ENCODE peak calls at places on chromosomes 4 and X, in nine cellular contexts. T is MM.1S, A is fibroblast of lung, Z is colonic mucosa, W is mesendoderm, H is NT2/D1, M is OCI-LY7, G is IMR-90, N is right cardiac atrium. E is an unnamed sample.

GRCh38 chrX:109839694-109840358 is 106.8 kb upstream of the ACSL4 start:
- DNase-seq in T (no peak), H (peak; percentile 57), G (no peak), W (peak; percentile 86), A (peak; percentile 54), M (no peak), N (no peak), Z (no peak), E (peak; percentile 13)

GRCh38 chr4:149914521-149915115 is 99.0 kb upstream of the IQCM start:
- DNase-seq in W (peak; percentile 64), H (peak; percentile 36), N (no peak), M (peak; percentile 58), G (peak; percentile 68), Z (peak; percentile 76), T (peak; percentile 60), A (peak; percentile 51), E (no peak)

GRCh38 chr4:183035726-183036415 is 63.2 kb upstream of the WWC2 start:
- DNase-seq in Z (no peak), H (peak; percentile 18), T (no peak), M (no peak), A (peak; percentile 6), N (no peak), G (no peak), W (peak; percentile 45), E (no peak)

GRCh38 chrX:149504226-149504914 is 736 bp downstream of the IDS start:
- DNase-seq in Z (no peak), G (no peak), N (peak; percentile 68), A (no peak), T (peak; percentile 78), W (peak; percentile 82), H (no peak), M (peak; percentile 85), E (no peak)

GRCh38 chr4:141896687-141897086 is 260.3 kb downstream of the IL15 start:
- DNase-seq in H (no peak), G (no peak), M (no peak), T (no peak), W (no peak), N (no peak), A (no peak), Z (no peak), E (no peak)

GRCh38 chrX:132636080-132636479 is 147.2 kb upstream of the MBNL3 start:
- DNase-seq in W (no peak), A (no peak), N (no peak), M (no peak), Z (no peak), H (no peak), G (no peak), T (peak; percentile 32), E (no peak)

GRCh38 chr4:127470290-127470809 is 162.4 kb upstream of the INTU start:
- DNase-seq in N (peak; percentile 49), W (no peak), Z (no peak), A (no peak), M (no peak), T (no peak), H (no peak), G (no peak), E (no peak)

GRCh38 chr4:154781983-154782293 is 866 bp downstream of the RBM46 start:
- DNase-seq in H (no peak), M (no peak), Z (no peak), G (no peak), N (peak; percentile 27), W (no peak), T (no peak), A (no peak), E (no peak)

GRCh38 chr4:185624248-185624568 is 88.9 kb upstream of the PDLIM3 start:
- DNase-seq in Z (no peak), T (no peak), A (no peak), N (peak; percentile 73), H (no peak), G (no peak), W (no peak), M (no peak), E (peak; percentile 47)

GRCh38 chr4:924107-925096 is 7.7 kb downstream of the GAK start:
- DNase-seq in H (no peak), T (no peak), N (peak; percentile 62), A (peak; percentile 68), G (peak; percentile 78), M (peak; percentile 68), W (peak; percentile 60), Z (no peak), E (no peak)

GRCh38 chrX:153245288-153245731 is 66.2 kb downstream of the MAGEA1 start:
- DNase-seq in N (no peak), H (peak; percentile 15), W (peak; percentile 74), M (peak; percentile 60), T (no peak), A (no peak), G (no peak), Z (no peak), E (no peak)

DNA sequence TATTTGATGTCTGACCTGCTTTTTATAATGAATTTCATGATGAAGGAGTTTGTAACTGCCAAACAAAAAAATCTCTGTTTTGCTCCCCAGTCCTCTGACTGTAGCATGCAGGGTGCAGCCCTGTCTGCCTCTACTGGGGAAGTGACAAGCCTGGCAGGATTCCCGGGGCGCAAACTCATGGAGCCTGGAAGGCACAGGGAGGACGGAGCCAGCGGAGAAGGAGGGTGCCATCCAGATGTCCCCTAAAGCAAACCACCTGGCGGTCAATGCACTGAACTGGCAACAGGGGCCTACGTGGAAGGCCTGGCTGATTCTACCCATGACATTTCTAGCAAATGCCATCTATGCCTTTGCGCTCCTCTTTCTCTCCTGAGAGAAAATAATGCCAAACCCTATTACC is 329.5 kb upstream of the NOCT start:
- DNase-seq in M (no peak), T (no peak), N (peak; percentile 83), Z (no peak), H (no peak), A (no peak), W (no peak), G (no peak), E (peak; percentile 64)
- H3K4me3 ChIP-seq in M (no peak overlapping the region), T (no peak overlapping the region), N (no peak overlapping the region), Z (no peak overlapping the region), H (no peak overlapping the region), A (no peak overlapping the region), W (no peak overlapping the region), G (no peak overlapping the region), E (no peak overlapping the region)

GRCh38 chrX:50075630-50076349 is 125.0 kb downstream of the AKAP4 start:
- DNase-seq in Z (no peak), W (no peak), T (peak; percentile 16), M (no peak), A (no peak), G (no peak), H (no peak), N (no peak), E (no peak)
- H3K4me1 ChIP-seq in Z (no peaks in the 10 kb centered on the region), W (no peaks in the 10 kb centered on the region), T (peaks cover 8% of the 10 kb centered on the region), M (no peaks in the 10 kb centered on the region), A (no peaks in the 10 kb centered on the region), G (no peaks in the 10 kb centered on the region), H (no peaks in the 10 kb centered on the region), N (no peaks in the 10 kb centered on the region), E (no peaks in the 10 kb centered on the region)

DNA sequence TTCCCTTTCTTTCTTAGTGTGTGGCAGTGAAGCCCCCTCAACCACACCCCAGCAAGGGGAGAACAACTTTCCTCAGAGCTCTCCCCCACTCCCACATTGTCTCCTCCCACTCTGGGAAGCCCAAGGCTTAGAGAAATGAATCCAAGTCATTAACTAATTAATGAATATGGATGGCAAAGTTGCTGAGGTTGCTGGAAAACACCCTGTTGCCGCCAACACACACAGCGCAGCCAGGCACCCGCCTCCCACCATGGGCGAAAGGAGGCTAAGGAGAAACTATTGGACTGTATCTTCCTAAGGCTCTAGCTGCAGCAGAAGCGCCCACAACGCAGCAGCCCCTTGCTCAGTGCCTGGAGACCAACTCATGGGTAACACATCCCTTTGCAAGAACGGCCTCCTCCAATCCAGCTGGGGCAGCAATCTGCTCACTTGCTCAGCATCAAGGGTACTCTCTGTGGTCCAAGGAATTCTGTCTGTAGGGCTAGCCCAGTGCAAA is 34.2 kb downstream of the TSC22D3 start:
- DNase-seq in T (no peak), H (no peak), G (no peak), M (no peak), N (no peak), Z (no peak), W (no peak), A (no peak), E (no peak)
- H3K4me3 ChIP-seq in T (peak overlapping the region; percentile 48), H (peak overlapping the region; percentile 13), G (no peak overlapping the region), M (no peak overlapping the region), N (no peak overlapping the region), Z (no peak overlapping the region), W (no peak overlapping the region), A (no peak overlapping the region), E (peak overlapping the region; percentile 49)

GRCh38 chr4:41432219-41432618 is 105.7 kb upstream of the LIMCH1 start:
- DNase-seq in Z (no peak), H (no peak), W (no peak), A (no peak), M (no peak), N (no peak), G (no peak), T (no peak), E (no peak)

GRCh38 chr4:41428205-41428940 is 109.6 kb upstream of the LIMCH1 start:
- DNase-seq in A (peak; percentile 8), G (no peak), T (no peak), Z (no peak), W (peak; percentile 64), M (no peak), H (no peak), N (no peak), E (no peak)

GRCh38 chr4:41428941-41429669 is 108.9 kb upstream of the LIMCH1 start:
- DNase-seq in M (no peak), W (no peak), N (no peak), G (no peak), H (no peak), A (no peak), Z (no peak), T (no peak), E (no peak)

GRCh38 chr4:41432889-41433288 is 105.1 kb upstream of the LIMCH1 start:
- DNase-seq in T (no peak), A (peak; percentile 94), H (peak; percentile 91), W (peak; percentile 99), G (peak; percentile 8), N (no peak), Z (no peak), M (no peak), E (no peak)

GRCh38 chr4:41430796-41431195 is 107.2 kb upstream of the LIMCH1 start:
- DNase-seq in T (no peak), M (no peak), N (no peak), W (no peak), Z (no peak), H (no peak), G (no peak), A (peak; percentile 18), E (no peak)
- H3K4me1 ChIP-seq in T (no peaks in the 10 kb centered on the region), M (no peaks in the 10 kb centered on the region), N (peaks cover 18% of the 10 kb centered on the region), W (peaks cover 7% of the 10 kb centered on the region), Z (no peaks in the 10 kb centered on the region), H (peaks cover 3% of the 10 kb centered on the region), G (peaks cover 4% of the 10 kb centered on the region), A (no peaks in the 10 kb centered on the region), E (peaks cover 94% of the 10 kb centered on the region)

GRCh38 chr4:160826339-160826679 is 1337.5 kb downstream of the FSTL5 start:
- DNase-seq in M (no peak), T (no peak), N (no peak), H (no peak), A (no peak), W (no peak), Z (no peak), G (no peak), E (no peak)
- H3K4me3 ChIP-seq in M (no peak overlapping the region), T (no peak overlapping the region), N (no peak overlapping the region), H (no peak overlapping the region), A (no peak overlapping the region), W (no peak overlapping the region), Z (no peak overlapping the region), G (no peak overlapping the region), E (no peak overlapping the region)

E was measured in left ventricle myocardium inferior.